ENCODE peak calls at places on chromosomes 13 and 19, in four cellular contexts. V is NB4, M is gastrocnemius medialis, W is body of pancreas. D is an unnamed sample.
A peak's percentile ranks its signal among the peaks of the same experiment; 100 is the strongest.

GRCh38 chr13:59533561-59534337 is 630.0 kb downstream of the DIAPH3 start:
- DNase-seq in V (no peak), M (no peak), W (no peak), D (no peak)

GRCh38 chr13:22735381-22735995 is 445.3 kb upstream of the SGCG start:
- DNase-seq in V (peak; percentile 7), M (no peak), W (no peak), D (no peak)

GRCh38 chr13:40456397-40456958 is 210.0 kb downstream of the FOXO1 start:
- DNase-seq in V (no peak), M (no peak), W (peak; percentile 53), D (no peak)

GRCh38 chr13:36382030-36382429 is 35.8 kb upstream of the SPART start:
- DNase-seq in V (no peak), M (no peak), W (no peak), D (no peak)

GRCh38 chr19:32651729-32652140 is 23.2 kb downstream of the ANKRD27 start:
- DNase-seq in V (no peak), M (peak; percentile 82), W (no peak), D (no peak)

GRCh38 chr19:44764975-44765948 is 12.4 kb upstream of the CBLC start:
- DNase-seq in V (peak; percentile 77), M (no peak), W (no peak), D (no peak)

GRCh38 chr13:114284680-114285079 is 3.3 kb downstream of the UPF3A start:
- DNase-seq in V (no peak), M (no peak), W (no peak), D (no peak)

GRCh38 chr13:50375792-50376191 is 360.5 kb downstream of the KCNRG start:
- DNase-seq in V (no peak), M (no peak), W (no peak), D (no peak)

GRCh38 chr19:16542894-16543498 is 759 bp upstream of the CHERP start:
- DNase-seq in V (peak; percentile 28), M (no peak), W (no peak), D (no peak)

GRCh38 chr19:17045907-17046502 is 19.4 kb upstream of the CPAMD8 start:
- DNase-seq in V (no peak), M (no peak), W (no peak), D (no peak)

GRCh38 chr13:75417647-75418046 is 64.3 kb downstream of the TBC1D4 start:
- DNase-seq in V (peak; percentile 15), M (no peak), W (no peak), D (no peak)

GRCh38 chr19:47776568-47776967 is 1.9 kb upstream of the SELENOW start:
- DNase-seq in V (no peak), M (no peak), W (no peak), D (no peak)

GRCh38 chr19:49985926-49986325 is 25.0 kb upstream of the SIGLEC11 start:
- DNase-seq in V (no peak), M (no peak), W (no peak), D (no peak)

GRCh38 chr13:39578821-39579291 is 24.1 kb downstream of the LHFPL6 start:
- DNase-seq in V (no peak), M (no peak), W (no peak), D (no peak)

GRCh38 chr13:96817336-96817941 is 176.8 kb downstream of the OXGR1 start:
- DNase-seq in V (peak; percentile 32), M (no peak), W (no peak), D (peak; percentile 31)

GRCh38 chr19:19538767-19539166 is 702 bp downstream of the CILP2 start:
- DNase-seq in V (peak; percentile 21), M (no peak), W (no peak), D (no peak)

GRCh38 chr13:45092668-45093067 is 27.6 kb upstream of the GTF2F2 start:
- DNase-seq in V (peak; percentile 17), M (no peak), W (no peak), D (no peak)

GRCh38 chr19:12527034-12527836 is 24.0 kb downstream of the ZNF564 start:
- DNase-seq in V (peak; percentile 31), M (no peak), W (no peak), D (no peak)

GRCh38 chr19:57363734-57364181 is 407 bp downstream of the TRAPPC2B start:
- DNase-seq in V (peak; percentile 2), M (no peak), W (no peak), D (no peak)

GRCh38 chr19:47002853-47003610 is 16.6 kb upstream of the NPAS1 start:
- DNase-seq in V (no peak), M (no peak), W (no peak), D (no peak)

GRCh38 chr13:33782631-33783030 is 35.3 kb upstream of the RFC3 start:
- DNase-seq in V (no peak), M (no peak), W (no peak), D (no peak)

GRCh38 chr13:51342706-51343105 is 3.2 kb downstream of the SERPINE3 start:
- DNase-seq in V (no peak), M (no peak), W (no peak), D (no peak)

GRCh38 chr13:65417953-65418352 is 1812.2 kb downstream of the PCDH9 start:
- DNase-seq in V (no peak), M (no peak), W (no peak), D (no peak)

GRCh38 chr19:10120538-10121198 is 969 bp upstream of the EIF3G start:
- DNase-seq in V (peak; percentile 76), M (no peak), W (no peak), D (no peak)

GRCh38 chr19:41528106-41528505 is 47.9 kb upstream of the CEACAM21 start:
- DNase-seq in V (peak; percentile 31), M (no peak), W (no peak), D (no peak)

GRCh38 chr19:44539236-44539819 is 9.9 kb upstream of the CEACAM20 start:
- DNase-seq in V (no peak), M (no peak), W (no peak), D (no peak)

GRCh38 chr19:41159861-41160260 is 33.2 kb upstream of the CYP2S1 start:
- DNase-seq in V (no peak), M (no peak), W (no peak), D (no peak)

GRCh38 chr19:34960940-34961679 is 2.9 kb downstream of the ZNF792 start:
- DNase-seq in V (no peak), M (no peak), W (no peak), D (no peak)

GRCh38 chr13:98839826-98840769 is 87.6 kb upstream of the SLC15A1 start:
- DNase-seq in V (peak; percentile 65), M (no peak), W (peak; percentile 62), D (peak; percentile 33)

GRCh38 chr19:47019431-47020041 is at the start of gene NPAS1:
- DNase-seq in V (peak; percentile 60), M (no peak), W (no peak), D (no peak)

GRCh38 chr19:12665646-12666304 is 767 bp downstream of the MAN2B1 start:
- DNase-seq in V (peak; percentile 36), M (no peak), W (no peak), D (no peak)

GRCh38 chr13:24050292-24050711 is 110.2 kb upstream of the SPATA13 start:
- DNase-seq in V (no peak), M (peak; percentile 36), W (peak; percentile 77), D (no peak)

GRCh38 chr13:77994166-77994565 is 75.5 kb upstream of the EDNRB start:
- DNase-seq in V (no peak), M (no peak), W (no peak), D (no peak)

GRCh38 chr13:26590951-26591350 is 33.5 kb downstream of the WASF3 start:
- DNase-seq in V (no peak), M (no peak), W (no peak), D (no peak)

GRCh38 chr13:26587251-26587650 is 29.8 kb downstream of the WASF3 start:
- DNase-seq in V (no peak), M (no peak), W (no peak), D (no peak)

GRCh38 chr13:26590379-26590778 is 32.9 kb downstream of the WASF3 start:
- DNase-seq in V (no peak), M (no peak), W (no peak), D (no peak)

GRCh38 chr13:26591672-26592071 is 34.2 kb downstream of the WASF3 start:
- DNase-seq in V (no peak), M (no peak), W (no peak), D (no peak)

GRCh38 chr13:26589754-26590153 is 32.3 kb downstream of the WASF3 start:
- DNase-seq in V (peak; percentile 3), M (no peak), W (peak; percentile 19), D (no peak)
- TF ChIP-seq CTCF in V (no peak), M (no peak), W (no peak), D (no peak)

DNA sequence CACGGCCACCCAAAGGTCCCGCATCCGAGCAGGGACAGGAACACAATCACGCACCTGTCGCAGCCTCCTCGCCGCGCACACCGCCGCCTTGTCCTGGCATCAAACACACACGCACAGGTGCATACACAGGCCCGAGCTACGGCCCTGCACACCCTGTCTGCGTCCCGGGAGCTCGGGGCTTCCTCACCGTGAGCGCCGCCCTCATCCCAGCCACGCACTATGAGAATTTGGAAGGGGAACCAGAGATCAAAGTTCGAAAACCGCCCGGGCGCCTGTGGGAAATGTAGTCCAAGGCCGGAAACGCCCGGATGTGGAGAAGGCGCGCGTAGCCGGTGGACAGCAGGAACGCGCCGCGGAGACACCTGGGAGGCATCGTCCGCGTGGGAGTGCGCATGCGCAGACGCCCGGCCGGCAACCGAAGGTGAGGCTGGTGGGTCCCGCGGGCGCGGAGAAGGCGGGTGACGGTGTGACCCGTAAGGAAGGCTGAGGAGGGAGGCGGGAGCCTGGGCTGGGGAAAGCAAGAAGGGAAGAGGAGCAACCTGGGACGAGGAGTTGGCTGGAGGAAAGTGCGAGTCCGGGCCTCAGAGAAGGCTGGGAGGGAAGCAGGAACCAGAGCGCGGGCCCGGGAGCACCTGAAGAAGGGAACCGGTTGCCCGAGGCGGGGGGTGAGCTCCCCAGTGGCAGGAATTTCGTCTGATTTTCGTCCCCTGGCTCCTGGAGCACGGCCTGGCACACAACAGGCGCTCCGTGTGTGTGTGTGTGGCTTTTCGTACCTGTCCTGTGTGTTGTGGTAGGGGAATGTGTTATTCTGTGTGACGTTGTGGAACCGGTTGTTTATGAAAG is at the start of gene ZNF567:
- DNase-seq in V (peak; percentile 92), M (peak; percentile 96), W (peak; percentile 98), D (peak; percentile 97)
- TF ChIP-seq POLR2A in V (peak; percentile 69), M (peak; percentile 68), W (peak; percentile 80), D (peak; percentile 43)

DNA sequence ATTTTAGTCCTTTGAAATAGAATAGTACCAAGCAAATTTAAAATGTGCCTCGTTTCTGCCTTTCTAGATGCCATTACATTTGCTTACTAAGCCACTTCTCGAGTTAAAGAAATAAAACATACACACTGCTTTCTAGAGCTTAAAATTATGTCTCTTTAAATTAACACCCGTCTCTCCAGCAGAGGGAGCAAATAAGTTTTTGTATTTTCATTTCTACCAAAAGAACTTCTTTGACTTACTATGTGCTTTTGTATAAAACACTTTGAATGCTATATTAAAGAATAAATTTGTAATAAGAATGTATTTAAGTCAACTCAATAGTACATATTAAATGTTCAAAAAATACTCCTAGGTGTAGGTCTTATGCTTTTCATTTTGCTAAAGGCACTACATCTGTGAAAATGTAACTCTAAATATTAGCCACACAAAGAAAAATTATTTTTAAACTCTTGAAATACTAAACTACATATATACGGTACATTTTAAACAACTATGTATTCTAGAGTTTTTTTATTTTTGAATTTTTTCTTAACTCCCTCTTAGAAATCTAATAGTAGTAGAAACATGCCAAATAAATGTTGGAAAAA is 269.3 kb upstream of the MIR17HG start:
- DNase-seq in V (peak; percentile 9), M (no peak), W (no peak), D (no peak)
- TF ChIP-seq CTCF in V (peak; percentile 30), M (no peak), W (no peak), D (no peak)

DNA sequence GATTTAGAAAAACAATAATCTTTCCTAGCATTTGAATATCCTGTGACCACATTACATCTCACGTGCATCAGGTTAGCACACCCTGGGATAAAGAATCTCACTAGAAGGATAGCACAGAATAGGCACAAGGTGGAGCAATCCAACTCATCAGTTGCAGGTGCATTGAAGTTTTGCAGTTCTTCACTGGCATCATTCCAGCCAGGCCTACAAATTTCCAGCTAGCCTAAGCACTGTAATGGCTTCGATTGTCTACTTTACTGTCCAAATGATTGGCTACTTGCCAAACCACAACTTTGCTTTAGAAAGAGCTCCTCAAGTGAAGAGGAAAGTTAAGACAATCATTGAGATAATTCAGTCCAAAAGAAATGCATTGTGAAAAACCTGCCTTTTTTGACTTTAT is 89.5 kb downstream of the SPRY2 start:
- DNase-seq in V (peak; percentile 31), M (no peak), W (no peak), D (no peak)
- TF ChIP-seq POLR2A in V (no peak), M (no peak), W (no peak), D (no peak)